ENCODE peak calls at places on chromosomes 7 and 10, in four cellular contexts. R is ovary; F is naive thymus-derived CD4-positive, alpha-beta T cell; I is A549. J is an unnamed sample.
A peak's percentile ranks its signal among the peaks of the same experiment; 100 is the strongest.

GRCh38 chr10:128422999-128423398 is 296.8 kb upstream of the MKI67 start:
- DNase-seq in R (no peak), F (no peak), I (no peak), J (no peak)

GRCh38 chr7:132118641-132119040 is 457.6 kb downstream of the PLXNA4 start:
- DNase-seq in R (no peak), F (no peak), I (no peak), J (no peak)

GRCh38 chr7:26705567-26705966 is 158.8 kb downstream of the SKAP2 start:
- DNase-seq in R (no peak), F (no peak), I (peak; percentile 69), J (no peak)

GRCh38 chr10:17781856-17782255 is 27.3 kb upstream of the MRC1 start:
- DNase-seq in R (no peak), F (no peak), I (peak; percentile 31), J (no peak)

GRCh38 chr7:12623885-12624498 is 53.5 kb downstream of the SCIN start:
- DNase-seq in R (no peak), F (no peak), I (peak; percentile 35), J (no peak)

GRCh38 chr7:103630318-103630717 is 184.3 kb upstream of the SLC26A5 start:
- DNase-seq in R (no peak), F (no peak), I (peak; percentile 30), J (no peak)

GRCh38 chr7:20607216-20607615 is 8.3 kb upstream of the ABCB5 start:
- DNase-seq in R (no peak), F (no peak), I (peak; percentile 68), J (no peak)

GRCh38 chr10:126080879-126081331 is 184.5 kb downstream of the FANK1 start:
- DNase-seq in R (no peak), F (no peak), I (no peak), J (no peak)

GRCh38 chr10:5151076-5151475 is 33.9 kb downstream of the AKR1C8 start:
- DNase-seq in R (no peak), F (no peak), I (no peak), J (no peak)

GRCh38 chr7:17640730-17641377 is 299.4 kb downstream of the SNX13 start:
- DNase-seq in R (no peak), F (no peak), I (peak; percentile 54), J (no peak)

GRCh38 chr7:159046300-159046699 is 98.4 kb downstream of the VIPR2 start:
- DNase-seq in R (no peak), F (no peak), I (no peak), J (no peak)

GRCh38 chr7:90710466-90710850 is 114.3 kb downstream of the CDK14 start:
- DNase-seq in R (no peak), F (no peak), I (no peak), J (no peak)

GRCh38 chr7:137618748-137619147 is 228.0 kb downstream of the DGKI start:
- DNase-seq in R (no peak), F (no peak), I (no peak), J (no peak)

DNA sequence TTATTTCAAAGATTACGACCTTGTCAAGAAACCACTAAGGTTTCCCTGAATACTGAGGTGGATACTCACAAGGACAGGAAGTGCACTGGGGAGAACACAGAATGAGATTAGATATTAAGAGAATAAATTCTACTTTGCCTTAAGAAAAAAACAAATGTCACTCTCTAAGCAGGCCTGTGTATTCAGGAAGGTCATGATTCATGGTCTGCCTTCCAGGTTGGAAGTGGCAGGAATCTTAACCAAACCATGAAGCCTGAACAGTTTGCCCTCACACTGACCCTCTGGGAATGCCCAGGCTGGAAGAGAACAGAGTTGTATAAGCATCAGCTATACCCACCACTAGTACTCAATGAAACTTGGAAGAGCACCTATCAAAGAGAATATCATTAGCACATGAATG is 227.6 kb downstream of the DGKI start:
- DNase-seq in R (no peak), F (no peak), I (no peak), J (no peak)
- H3K4me1 ChIP-seq in R (no peaks in the 10 kb centered on the region), F (no peaks in the 10 kb centered on the region), I (no peaks in the 10 kb centered on the region), J (no peaks in the 10 kb centered on the region)

GRCh38 chr7:102304668-102305067 is 18.0 kb downstream of the SH2B2 start:
- DNase-seq in R (no peak), F (no peak), I (no peak), J (no peak)
- H3K4me1 ChIP-seq in R (no peaks in the 10 kb centered on the region), F (no peaks in the 10 kb centered on the region), I (peaks cover 9% of the 10 kb centered on the region), J (peaks cover 19% of the 10 kb centered on the region)

GRCh38 chr10:71250842-71251241 is 38.5 kb downstream of the UNC5B start:
- DNase-seq in R (no peak), F (no peak), I (no peak), J (no peak)
- H3K4me1 ChIP-seq in R (peaks cover 6% of the 10 kb centered on the region), F (no peaks in the 10 kb centered on the region), I (peaks cover 8% of the 10 kb centered on the region), J (peaks cover 6% of the 10 kb centered on the region)

GRCh38 chr7:44057181-44057848 is 8.1 kb downstream of the PGAM2 start:
- DNase-seq in R (peak; percentile 26), F (no peak), I (no peak), J (no peak)
- H3K4me1 ChIP-seq in R (no peaks in the 10 kb centered on the region), F (peaks cover 13% of the 10 kb centered on the region), I (no peaks in the 10 kb centered on the region), J (no peaks in the 10 kb centered on the region)

DNA sequence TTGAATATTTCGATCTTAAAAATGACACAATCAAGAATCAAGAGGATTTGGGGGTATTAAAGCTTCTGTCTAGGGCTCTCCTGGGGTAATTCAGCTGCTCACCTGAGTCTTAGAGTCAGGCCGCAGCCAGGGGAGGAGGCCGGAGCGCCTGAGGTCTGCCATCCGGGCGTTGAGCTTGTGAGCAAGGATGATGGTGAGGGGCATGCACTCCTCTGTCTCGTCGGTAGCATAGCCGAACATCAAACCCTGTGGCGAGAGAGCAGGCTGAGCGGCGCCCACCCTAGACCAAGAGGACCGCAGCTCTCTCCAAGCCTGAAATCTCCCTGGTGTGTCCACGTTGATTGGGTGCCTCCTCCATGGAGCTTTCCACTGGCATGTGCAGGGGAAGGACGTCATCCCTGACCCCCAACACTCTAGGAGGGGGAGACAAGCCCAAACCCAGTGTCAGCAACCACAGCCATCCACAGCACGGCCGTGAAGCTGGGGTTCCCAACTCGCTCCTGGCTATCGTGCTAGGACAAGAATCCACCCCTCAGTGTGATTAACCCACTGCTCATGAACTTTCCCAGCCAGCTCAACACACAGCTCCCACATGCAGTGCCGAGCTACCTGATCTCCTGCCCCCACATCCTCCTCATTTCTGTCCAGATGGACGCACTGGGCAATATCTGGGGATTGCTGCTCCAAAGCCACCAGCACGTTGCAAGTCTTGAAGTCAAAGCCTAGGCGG is 9.2 kb downstream of the MAT1A start:
- DNase-seq in R (no peak), F (no peak), I (no peak), J (no peak)
- H3K4me1 ChIP-seq in R (peaks cover 7% of the 10 kb centered on the region), F (no peaks in the 10 kb centered on the region), I (no peaks in the 10 kb centered on the region), J (no peaks in the 10 kb centered on the region)

DNA sequence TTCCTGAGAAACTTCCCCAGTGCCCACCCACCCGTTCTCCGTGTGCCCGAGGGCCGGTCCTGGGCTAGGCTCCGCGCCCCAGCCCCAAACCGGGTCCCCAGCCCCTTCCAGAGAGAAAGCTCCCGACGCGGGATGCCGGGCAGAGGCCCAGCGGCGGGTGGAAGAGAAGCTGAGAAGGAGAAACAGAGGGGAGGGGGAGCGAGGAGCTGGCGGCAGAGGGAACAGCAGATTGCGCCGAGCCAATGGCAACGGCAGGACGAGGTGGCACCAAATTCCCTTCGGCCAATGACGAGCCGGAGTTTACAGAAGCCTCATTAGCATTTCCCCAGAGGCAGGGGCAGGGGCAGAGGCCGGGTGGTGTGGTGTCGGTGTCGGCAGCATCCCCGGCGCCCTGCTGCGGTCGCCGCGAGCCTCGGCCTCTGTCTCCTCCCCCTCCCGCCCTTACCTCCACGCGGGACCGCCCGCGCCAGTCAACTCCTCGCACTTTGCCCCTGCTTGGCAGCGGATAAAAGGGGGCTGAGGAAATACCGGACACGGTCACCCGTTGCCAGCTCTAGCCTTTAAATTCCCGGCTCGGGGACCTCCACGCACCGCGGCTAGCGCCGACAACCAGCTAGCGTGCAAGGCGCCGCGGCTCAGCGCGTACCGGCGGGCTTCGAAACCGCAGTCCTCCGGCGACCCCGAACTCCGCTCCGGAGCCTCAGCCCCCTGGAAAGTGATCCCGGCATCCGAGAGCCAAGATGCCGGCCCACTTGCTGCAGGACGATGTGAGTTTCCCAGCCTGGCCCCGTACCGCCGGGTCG is at the start of gene SCD:
- DNase-seq in R (peak; percentile 83), F (peak; percentile 41), I (peak; percentile 93), J (peak; percentile 60)
- H3K4me1 ChIP-seq in R (peaks cover 1% of the 10 kb centered on the region), F (peaks cover 10% of the 10 kb centered on the region), I (peaks cover 60% of the 10 kb centered on the region), J (peaks cover 5% of the 10 kb centered on the region)

J was measured in tibial nerve.